ENCODE peak calls at places on chromosomes 5 and 9, in ten cellular contexts. One of them, this sample, is unnamed.

GRCh38 chr5:168339151-168340140 is 48.0 kb downstream of the WWC1 start:
- DNase-seq in progenitor cell of endocrine pancreas: no peak
- DNase-seq in HepG2: no peak
- DNase-seq in lung: no peak
- DNase-seq in OCI-LY7: no peak
- DNase-seq in colonic mucosa: no peak
- DNase-seq in dorsolateral prefrontal cortex: no peak
- DNase-seq in heart right ventricle: no peak
- DNase-seq in H9: peak; percentile 77
- DNase-seq in CD4-positive, alpha-beta T cell: no peak
- DNase-seq in this sample: no peak

GRCh38 chr5:38329132-38329715 is 70.9 kb downstream of the EGFLAM start:
- DNase-seq in progenitor cell of endocrine pancreas: no peak
- DNase-seq in HepG2: no peak
- DNase-seq in lung: no peak
- DNase-seq in OCI-LY7: no peak
- DNase-seq in colonic mucosa: no peak
- DNase-seq in dorsolateral prefrontal cortex: no peak
- DNase-seq in heart right ventricle: no peak
- DNase-seq in H9: no peak
- DNase-seq in CD4-positive, alpha-beta T cell: no peak
- DNase-seq in this sample: no peak

GRCh38 chr5:132060501-132061161 is at the start of gene IL3:
- DNase-seq in progenitor cell of endocrine pancreas: no peak
- DNase-seq in HepG2: no peak
- DNase-seq in lung: no peak
- DNase-seq in OCI-LY7: no peak
- DNase-seq in colonic mucosa: no peak
- DNase-seq in dorsolateral prefrontal cortex: no peak
- DNase-seq in heart right ventricle: no peak
- DNase-seq in H9: peak; percentile 23
- DNase-seq in CD4-positive, alpha-beta T cell: no peak
- DNase-seq in this sample: peak; percentile 7

GRCh38 chr9:80492221-80492620 is 920.5 kb downstream of the TLE4 start:
- DNase-seq in progenitor cell of endocrine pancreas: no peak
- DNase-seq in HepG2: no peak
- DNase-seq in lung: peak; percentile 62
- DNase-seq in OCI-LY7: no peak
- DNase-seq in colonic mucosa: no peak
- DNase-seq in dorsolateral prefrontal cortex: no peak
- DNase-seq in heart right ventricle: peak; percentile 29
- DNase-seq in H9: no peak
- DNase-seq in CD4-positive, alpha-beta T cell: no peak
- DNase-seq in this sample: no peak

GRCh38 chr9:78566521-78566920 is 269.6 kb downstream of the PSAT1 start:
- DNase-seq in progenitor cell of endocrine pancreas: no peak
- DNase-seq in HepG2: no peak
- DNase-seq in lung: no peak
- DNase-seq in OCI-LY7: no peak
- DNase-seq in colonic mucosa: no peak
- DNase-seq in dorsolateral prefrontal cortex: no peak
- DNase-seq in heart right ventricle: no peak
- DNase-seq in H9: no peak
- DNase-seq in CD4-positive, alpha-beta T cell: no peak
- DNase-seq in this sample: no peak

GRCh38 chr9:71812385-71812784 is 44.1 kb upstream of the CEMIP2 start:
- DNase-seq in progenitor cell of endocrine pancreas: no peak
- DNase-seq in HepG2: no peak
- DNase-seq in lung: no peak
- DNase-seq in OCI-LY7: peak; percentile 22
- DNase-seq in colonic mucosa: no peak
- DNase-seq in dorsolateral prefrontal cortex: peak; percentile 76
- DNase-seq in heart right ventricle: peak; percentile 31
- DNase-seq in H9: no peak
- DNase-seq in CD4-positive, alpha-beta T cell: no peak
- DNase-seq in this sample: no peak

GRCh38 chr9:88583901-88584596 is 49.1 kb downstream of the NXNL2 start:
- DNase-seq in progenitor cell of endocrine pancreas: no peak
- DNase-seq in HepG2: no peak
- DNase-seq in lung: no peak
- DNase-seq in OCI-LY7: peak; percentile 5
- DNase-seq in colonic mucosa: no peak
- DNase-seq in dorsolateral prefrontal cortex: no peak
- DNase-seq in heart right ventricle: no peak
- DNase-seq in H9: no peak
- DNase-seq in CD4-positive, alpha-beta T cell: no peak
- DNase-seq in this sample: no peak

GRCh38 chr5:170522211-170523128 is 18.6 kb downstream of the KCNIP1 start:
- DNase-seq in progenitor cell of endocrine pancreas: no peak
- DNase-seq in HepG2: no peak
- DNase-seq in lung: no peak
- DNase-seq in OCI-LY7: no peak
- DNase-seq in colonic mucosa: no peak
- DNase-seq in dorsolateral prefrontal cortex: no peak
- DNase-seq in heart right ventricle: no peak
- DNase-seq in H9: no peak
- DNase-seq in CD4-positive, alpha-beta T cell: no peak
- DNase-seq in this sample: no peak

GRCh38 chr5:175778951-175779475 is 92.4 kb upstream of the CPLX2 start:
- DNase-seq in progenitor cell of endocrine pancreas: no peak
- DNase-seq in HepG2: peak; percentile 29
- DNase-seq in lung: no peak
- DNase-seq in OCI-LY7: no peak
- DNase-seq in colonic mucosa: no peak
- DNase-seq in dorsolateral prefrontal cortex: peak; percentile 75
- DNase-seq in heart right ventricle: peak; percentile 55
- DNase-seq in H9: no peak
- DNase-seq in CD4-positive, alpha-beta T cell: no peak
- DNase-seq in this sample: no peak

GRCh38 chr5:172646716-172647285 is 5.7 kb downstream of the NEURL1B start:
- DNase-seq in progenitor cell of endocrine pancreas: no peak
- DNase-seq in HepG2: peak; percentile 25
- DNase-seq in lung: no peak
- DNase-seq in OCI-LY7: no peak
- DNase-seq in colonic mucosa: peak; percentile 49
- DNase-seq in dorsolateral prefrontal cortex: no peak
- DNase-seq in heart right ventricle: peak; percentile 66
- DNase-seq in H9: peak; percentile 70
- DNase-seq in CD4-positive, alpha-beta T cell: no peak
- DNase-seq in this sample: no peak

GRCh38 chr5:170639221-170639925 is 135.6 kb downstream of the KCNIP1 start:
- DNase-seq in progenitor cell of endocrine pancreas: no peak
- DNase-seq in HepG2: no peak
- DNase-seq in lung: no peak
- DNase-seq in OCI-LY7: no peak
- DNase-seq in colonic mucosa: no peak
- DNase-seq in dorsolateral prefrontal cortex: no peak
- DNase-seq in heart right ventricle: no peak
- DNase-seq in H9: no peak
- DNase-seq in CD4-positive, alpha-beta T cell: no peak
- DNase-seq in this sample: no peak

GRCh38 chr5:40046792-40047191 is 622.0 kb upstream of the DAB2 start:
- DNase-seq in progenitor cell of endocrine pancreas: no peak
- DNase-seq in HepG2: no peak
- DNase-seq in lung: no peak
- DNase-seq in OCI-LY7: no peak
- DNase-seq in colonic mucosa: no peak
- DNase-seq in dorsolateral prefrontal cortex: no peak
- DNase-seq in heart right ventricle: no peak
- DNase-seq in H9: no peak
- DNase-seq in CD4-positive, alpha-beta T cell: no peak
- DNase-seq in this sample: no peak

GRCh38 chr5:132073231-132074013 is at the start of gene CSF2:
- DNase-seq in progenitor cell of endocrine pancreas: no peak
- DNase-seq in HepG2: peak; percentile 45
- DNase-seq in lung: peak; percentile 46
- DNase-seq in OCI-LY7: no peak
- DNase-seq in colonic mucosa: no peak
- DNase-seq in dorsolateral prefrontal cortex: no peak
- DNase-seq in heart right ventricle: no peak
- DNase-seq in H9: no peak
- DNase-seq in CD4-positive, alpha-beta T cell: no peak
- DNase-seq in this sample: no peak

GRCh38 chr5:78364005-78364404 is 3.6 kb downstream of the SCAMP1 start:
- DNase-seq in progenitor cell of endocrine pancreas: no peak
- DNase-seq in HepG2: no peak
- DNase-seq in lung: no peak
- DNase-seq in OCI-LY7: peak; percentile 34
- DNase-seq in colonic mucosa: no peak
- DNase-seq in dorsolateral prefrontal cortex: no peak
- DNase-seq in heart right ventricle: no peak
- DNase-seq in H9: no peak
- DNase-seq in CD4-positive, alpha-beta T cell: no peak
- DNase-seq in this sample: no peak

GRCh38 chr5:78369680-78370079 is 9.3 kb downstream of the SCAMP1 start:
- DNase-seq in progenitor cell of endocrine pancreas: no peak
- DNase-seq in HepG2: no peak
- DNase-seq in lung: no peak
- DNase-seq in OCI-LY7: no peak
- DNase-seq in colonic mucosa: no peak
- DNase-seq in dorsolateral prefrontal cortex: no peak
- DNase-seq in heart right ventricle: no peak
- DNase-seq in H9: no peak
- DNase-seq in CD4-positive, alpha-beta T cell: no peak
- DNase-seq in this sample: no peak

GRCh38 chr5:78373231-78373630 is 12.8 kb downstream of the SCAMP1 start:
- DNase-seq in progenitor cell of endocrine pancreas: no peak
- DNase-seq in HepG2: no peak
- DNase-seq in lung: no peak
- DNase-seq in OCI-LY7: no peak
- DNase-seq in colonic mucosa: no peak
- DNase-seq in dorsolateral prefrontal cortex: no peak
- DNase-seq in heart right ventricle: no peak
- DNase-seq in H9: no peak
- DNase-seq in CD4-positive, alpha-beta T cell: no peak
- DNase-seq in this sample: no peak

GRCh38 chr5:78362220-78362619 is 1.8 kb downstream of the SCAMP1 start:
- DNase-seq in progenitor cell of endocrine pancreas: no peak
- DNase-seq in HepG2: no peak
- DNase-seq in lung: no peak
- DNase-seq in OCI-LY7: no peak
- DNase-seq in colonic mucosa: no peak
- DNase-seq in dorsolateral prefrontal cortex: no peak
- DNase-seq in heart right ventricle: no peak
- DNase-seq in H9: no peak
- DNase-seq in CD4-positive, alpha-beta T cell: no peak
- DNase-seq in this sample: no peak

DNA sequence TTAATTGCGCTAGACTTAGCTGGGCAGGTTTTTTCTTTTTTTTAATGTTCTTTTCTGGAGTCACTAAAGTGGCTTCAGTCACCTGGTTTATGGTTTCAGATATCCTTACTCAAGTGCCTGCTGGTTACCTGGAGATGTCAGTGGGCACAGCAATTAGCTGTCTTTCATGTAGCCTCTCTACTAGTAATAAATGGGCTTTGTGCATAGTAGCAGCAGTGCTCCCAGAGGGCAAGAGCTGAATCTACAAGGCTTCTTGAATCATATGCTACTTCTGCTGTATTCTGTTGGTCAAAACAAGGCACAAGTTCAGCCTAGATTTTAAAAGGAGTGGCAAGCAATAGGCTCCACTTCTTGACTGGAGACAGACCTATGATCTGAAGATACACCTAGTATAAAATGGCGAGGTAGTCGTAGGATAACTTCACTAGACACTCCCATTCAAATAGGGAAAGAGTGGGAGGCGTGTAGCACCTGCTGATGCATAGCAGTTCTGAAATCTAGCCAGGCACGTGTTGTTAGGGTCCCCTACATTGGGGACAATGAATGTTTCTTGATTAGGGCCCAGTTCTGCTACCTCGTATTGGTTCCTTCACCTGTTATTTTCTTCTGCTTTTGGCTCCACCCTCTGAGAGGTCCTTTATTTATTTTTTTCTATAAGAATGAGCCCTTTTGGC is 7.0 kb downstream of the SCAMP1 start:
- DNase-seq in progenitor cell of endocrine pancreas: no peak
- DNase-seq in HepG2: no peak
- DNase-seq in lung: no peak
- DNase-seq in OCI-LY7: peak; percentile 43
- DNase-seq in colonic mucosa: no peak
- DNase-seq in dorsolateral prefrontal cortex: no peak
- DNase-seq in heart right ventricle: no peak
- DNase-seq in H9: no peak
- DNase-seq in CD4-positive, alpha-beta T cell: no peak
- DNase-seq in this sample: no peak
- TF ChIP-seq CTCF in progenitor cell of endocrine pancreas: peak; percentile 27
- TF ChIP-seq CTCF in HepG2: no peak
- TF ChIP-seq CTCF in lung: no peak
- TF ChIP-seq CTCF in OCI-LY7: peak; percentile 64
- TF ChIP-seq CTCF in colonic mucosa: no peak
- TF ChIP-seq CTCF in dorsolateral prefrontal cortex: no peak
- TF ChIP-seq CTCF in heart right ventricle: no peak
- TF ChIP-seq CTCF in H9: peak; percentile 41
- TF ChIP-seq CTCF in CD4-positive, alpha-beta T cell: no peak
- TF ChIP-seq CTCF in this sample: no peak

DNA sequence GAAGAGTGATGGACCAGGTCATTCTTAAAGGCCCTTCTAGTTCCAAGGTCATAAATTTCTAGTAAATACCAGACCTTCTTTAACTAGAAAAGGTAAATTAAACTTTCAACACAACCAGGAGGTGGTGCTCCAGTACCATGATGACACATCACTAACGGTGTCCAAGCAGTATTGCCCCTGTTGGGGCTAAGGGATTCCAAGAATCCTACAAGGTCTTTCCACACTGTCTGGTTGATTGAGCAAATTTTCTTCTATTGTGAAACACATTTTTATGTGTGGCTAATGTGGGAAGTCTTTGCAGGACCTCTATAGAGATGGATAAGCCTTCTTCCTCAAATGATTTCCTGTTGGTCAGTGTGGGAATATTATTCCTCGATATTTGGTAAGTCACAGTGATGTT is 459.6 kb upstream of the PAPPA start:
- DNase-seq in progenitor cell of endocrine pancreas: no peak
- DNase-seq in HepG2: peak; percentile 11
- DNase-seq in lung: no peak
- DNase-seq in OCI-LY7: no peak
- DNase-seq in colonic mucosa: no peak
- DNase-seq in dorsolateral prefrontal cortex: no peak
- DNase-seq in heart right ventricle: peak; percentile 6
- DNase-seq in H9: peak; percentile 49
- DNase-seq in CD4-positive, alpha-beta T cell: no peak
- DNase-seq in this sample: no peak
- TF ChIP-seq CTCF in progenitor cell of endocrine pancreas: peak; percentile 48
- TF ChIP-seq CTCF in HepG2: peak; percentile 42
- TF ChIP-seq CTCF in lung: no peak
- TF ChIP-seq CTCF in OCI-LY7: peak; percentile 30
- TF ChIP-seq CTCF in colonic mucosa: no peak
- TF ChIP-seq CTCF in dorsolateral prefrontal cortex: peak; percentile 12
- TF ChIP-seq CTCF in heart right ventricle: no peak
- TF ChIP-seq CTCF in H9: peak; percentile 75
- TF ChIP-seq CTCF in CD4-positive, alpha-beta T cell: no peak
- TF ChIP-seq CTCF in this sample: no peak

GRCh38 chr5:75438722-75439121 is 72.7 kb downstream of the CERT1 start:
- DNase-seq in progenitor cell of endocrine pancreas: no peak
- DNase-seq in HepG2: no peak
- DNase-seq in lung: no peak
- DNase-seq in OCI-LY7: no peak
- DNase-seq in colonic mucosa: no peak
- DNase-seq in dorsolateral prefrontal cortex: no peak
- DNase-seq in heart right ventricle: no peak
- DNase-seq in H9: no peak
- DNase-seq in CD4-positive, alpha-beta T cell: no peak
- DNase-seq in this sample: no peak
- TF ChIP-seq CTCF in progenitor cell of endocrine pancreas: no peak
- TF ChIP-seq CTCF in HepG2: no peak
- TF ChIP-seq CTCF in lung: no peak
- TF ChIP-seq CTCF in OCI-LY7: peak; percentile 12
- TF ChIP-seq CTCF in colonic mucosa: no peak
- TF ChIP-seq CTCF in dorsolateral prefrontal cortex: no peak
- TF ChIP-seq CTCF in heart right ventricle: no peak
- TF ChIP-seq CTCF in H9: no peak
- TF ChIP-seq CTCF in CD4-positive, alpha-beta T cell: no peak
- TF ChIP-seq CTCF in this sample: no peak

GRCh38 chr9:34546834-34547827 is 24.3 kb upstream of the ENHO start:
- DNase-seq in progenitor cell of endocrine pancreas: peak; percentile 59
- DNase-seq in HepG2: peak; percentile 58
- DNase-seq in lung: peak; percentile 57
- DNase-seq in OCI-LY7: peak; percentile 54
- DNase-seq in colonic mucosa: peak; percentile 53
- DNase-seq in dorsolateral prefrontal cortex: peak; percentile 80
- DNase-seq in heart right ventricle: peak; percentile 56
- DNase-seq in H9: peak; percentile 85
- DNase-seq in CD4-positive, alpha-beta T cell: peak; percentile 27
- DNase-seq in this sample: no peak
- TF ChIP-seq CTCF in progenitor cell of endocrine pancreas: peak; percentile 75
- TF ChIP-seq CTCF in HepG2: peak; percentile 78
- TF ChIP-seq CTCF in lung: peak; percentile 11
- TF ChIP-seq CTCF in OCI-LY7: peak; percentile 78
- TF ChIP-seq CTCF in colonic mucosa: peak; percentile 56
- TF ChIP-seq CTCF in dorsolateral prefrontal cortex: peak; percentile 81
- TF ChIP-seq CTCF in heart right ventricle: peak; percentile 44
- TF ChIP-seq CTCF in H9: peak; percentile 86
- TF ChIP-seq CTCF in CD4-positive, alpha-beta T cell: peak; percentile 35
- TF ChIP-seq CTCF in this sample: no peak